ENCODE peak calls at places on chromosomes 1 and 21, in five cellular contexts. One of them, this sample, is unnamed.

GRCh38 chr1:36729716-36730510 is 247.2 kb upstream of the CSF3R start:
- DNase-seq in coronary artery: peak
- DNase-seq in Panc1: no peak
- DNase-seq in lower leg skin: peak
- DNase-seq in foreskin fibroblast: no peak
- DNase-seq in this sample: no peak

GRCh38 chr1:56799605-56800398 is 19.4 kb downstream of the FYB2 start:
- DNase-seq in coronary artery: no peak
- DNase-seq in Panc1: no peak
- DNase-seq in lower leg skin: no peak
- DNase-seq in foreskin fibroblast: no peak
- DNase-seq in this sample: peak

GRCh38 chr1:34346128-34346527 is 169.4 kb downstream of the C1orf94 start:
- DNase-seq in coronary artery: no peak
- DNase-seq in Panc1: no peak
- DNase-seq in lower leg skin: no peak
- DNase-seq in foreskin fibroblast: no peak
- DNase-seq in this sample: no peak

GRCh38 chr1:211893260-211893659 is 62.7 kb upstream of the LPGAT1 start:
- DNase-seq in coronary artery: no peak
- DNase-seq in Panc1: no peak
- DNase-seq in lower leg skin: no peak
- DNase-seq in foreskin fibroblast: no peak
- DNase-seq in this sample: no peak

GRCh38 chr1:240350910-240351331 is 259.2 kb downstream of the FMN2 start:
- DNase-seq in coronary artery: no peak
- DNase-seq in Panc1: no peak
- DNase-seq in lower leg skin: no peak
- DNase-seq in foreskin fibroblast: peak
- DNase-seq in this sample: peak

GRCh38 chr1:226679853-226680516 is 59.1 kb downstream of the ITPKB start:
- DNase-seq in coronary artery: peak
- DNase-seq in Panc1: no peak
- DNase-seq in lower leg skin: peak
- DNase-seq in foreskin fibroblast: peak
- DNase-seq in this sample: no peak

GRCh38 chr1:79322511-79323027 is 316.0 kb upstream of the ADGRL4 start:
- DNase-seq in coronary artery: no peak
- DNase-seq in Panc1: no peak
- DNase-seq in lower leg skin: no peak
- DNase-seq in foreskin fibroblast: peak
- DNase-seq in this sample: peak

GRCh38 chr1:239218296-239218695 is 168.1 kb upstream of the CHRM3 start:
- DNase-seq in coronary artery: no peak
- DNase-seq in Panc1: no peak
- DNase-seq in lower leg skin: no peak
- DNase-seq in foreskin fibroblast: no peak
- DNase-seq in this sample: no peak

GRCh38 chr1:78132174-78132972 is 86.6 kb downstream of the GIPC2 start:
- DNase-seq in coronary artery: no peak
- DNase-seq in Panc1: no peak
- DNase-seq in lower leg skin: no peak
- DNase-seq in foreskin fibroblast: no peak
- DNase-seq in this sample: no peak

GRCh38 chr1:244074559-244075171 is 23.6 kb downstream of the ZBTB18 start:
- DNase-seq in coronary artery: no peak
- DNase-seq in Panc1: no peak
- DNase-seq in lower leg skin: no peak
- DNase-seq in foreskin fibroblast: no peak
- DNase-seq in this sample: no peak

GRCh38 chr1:116193768-116194167 is 82.6 kb downstream of the MAB21L3 start:
- DNase-seq in coronary artery: no peak
- DNase-seq in Panc1: no peak
- DNase-seq in lower leg skin: no peak
- DNase-seq in foreskin fibroblast: no peak
- DNase-seq in this sample: no peak

GRCh38 chr1:21575351-21575942 is 66.2 kb downstream of the ALPL start:
- DNase-seq in coronary artery: no peak
- DNase-seq in Panc1: no peak
- DNase-seq in lower leg skin: no peak
- DNase-seq in foreskin fibroblast: no peak
- DNase-seq in this sample: no peak

GRCh38 chr1:95168638-95169411 is 51.7 kb downstream of the TLCD4 start:
- DNase-seq in coronary artery: no peak
- DNase-seq in Panc1: no peak
- DNase-seq in lower leg skin: no peak
- DNase-seq in foreskin fibroblast: no peak
- DNase-seq in this sample: no peak

GRCh38 chr1:4654764-4655673 is 610 bp downstream of the AJAP1 start:
- DNase-seq in coronary artery: no peak
- DNase-seq in Panc1: no peak
- DNase-seq in lower leg skin: no peak
- DNase-seq in foreskin fibroblast: no peak
- DNase-seq in this sample: no peak

GRCh38 chr1:98660941-98661543 is 479 bp upstream of the SNX7 start:
- DNase-seq in coronary artery: peak
- DNase-seq in Panc1: no peak
- DNase-seq in lower leg skin: no peak
- DNase-seq in foreskin fibroblast: peak
- DNase-seq in this sample: peak

GRCh38 chr1:114719424-114719787 is 2.8 kb upstream of the NRAS start:
- DNase-seq in coronary artery: no peak
- DNase-seq in Panc1: no peak
- DNase-seq in lower leg skin: no peak
- DNase-seq in foreskin fibroblast: no peak
- DNase-seq in this sample: peak

GRCh38 chr21:35336534-35336933 is 287.4 kb upstream of the RUNX1 start:
- DNase-seq in coronary artery: no peak
- DNase-seq in Panc1: no peak
- DNase-seq in lower leg skin: no peak
- DNase-seq in foreskin fibroblast: no peak
- DNase-seq in this sample: no peak

DNA sequence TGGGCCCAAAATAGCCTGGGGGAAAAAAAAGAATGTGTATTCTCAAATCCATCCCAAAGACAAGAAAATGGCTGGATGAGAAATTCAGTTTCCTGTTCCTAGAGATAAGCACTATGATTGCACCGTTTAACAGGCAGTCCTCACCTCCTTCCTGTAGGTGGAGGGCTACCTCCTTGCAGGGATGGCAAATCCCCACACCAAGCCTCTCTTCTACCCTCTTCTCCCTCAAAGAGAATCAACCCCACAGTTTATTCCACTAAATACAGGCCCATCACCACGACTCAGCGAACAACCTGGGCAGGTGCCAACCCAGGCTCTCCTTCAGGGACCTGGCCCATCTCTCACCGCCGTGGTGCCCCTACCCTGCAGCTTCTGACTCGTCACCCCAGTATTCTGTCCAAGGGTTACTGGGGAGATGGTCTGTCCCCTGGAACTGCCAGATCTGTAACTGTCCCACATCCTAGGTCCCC is 3.4 kb upstream of the CHD5 start:
- DNase-seq in coronary artery: no peak
- DNase-seq in Panc1: no peak
- DNase-seq in lower leg skin: no peak
- DNase-seq in foreskin fibroblast: no peak
- DNase-seq in this sample: no peak
- TF ChIP-seq CTCF in coronary artery: no peak
- TF ChIP-seq CTCF in Panc1: peak
- TF ChIP-seq CTCF in lower leg skin: no peak
- TF ChIP-seq CTCF in foreskin fibroblast: no peak
- TF ChIP-seq CTCF in this sample: no peak

GRCh38 chr1:201505505-201505893 is 1.4 kb downstream of the CSRP1 start:
- DNase-seq in coronary artery: no peak
- DNase-seq in Panc1: no peak
- DNase-seq in lower leg skin: no peak
- DNase-seq in foreskin fibroblast: peak
- DNase-seq in this sample: peak
- H3K4me3 ChIP-seq in coronary artery: peak
- H3K4me3 ChIP-seq in Panc1: peak
- H3K4me3 ChIP-seq in lower leg skin: no peak
- H3K4me3 ChIP-seq in foreskin fibroblast: peak
- H3K4me3 ChIP-seq in this sample: peak

DNA sequence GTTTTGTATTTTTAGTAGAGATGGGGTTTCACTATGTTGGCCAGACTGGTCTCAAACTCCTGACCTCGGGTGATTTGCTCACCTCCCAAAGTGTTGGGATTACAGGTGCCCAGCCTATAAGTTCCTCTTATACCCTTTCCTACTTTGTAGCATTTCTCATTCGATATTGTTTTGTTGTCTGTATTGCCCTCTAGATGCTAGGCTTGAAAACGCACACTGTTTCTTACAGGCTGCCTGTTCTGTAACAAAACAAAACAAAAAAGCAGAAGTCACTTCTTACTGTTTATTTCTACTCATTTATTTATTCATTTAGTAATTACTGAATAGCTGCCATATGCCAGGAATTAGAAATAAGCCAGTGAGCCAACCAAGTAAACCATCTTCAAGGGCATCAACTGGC is 136.9 kb upstream of the BMP8A start:
- DNase-seq in coronary artery: no peak
- DNase-seq in Panc1: no peak
- DNase-seq in lower leg skin: no peak
- DNase-seq in foreskin fibroblast: no peak
- DNase-seq in this sample: no peak
- TF ChIP-seq CTCF in coronary artery: no peak
- TF ChIP-seq CTCF in Panc1: peak
- TF ChIP-seq CTCF in lower leg skin: no peak
- TF ChIP-seq CTCF in foreskin fibroblast: no peak
- TF ChIP-seq CTCF in this sample: no peak

DNA sequence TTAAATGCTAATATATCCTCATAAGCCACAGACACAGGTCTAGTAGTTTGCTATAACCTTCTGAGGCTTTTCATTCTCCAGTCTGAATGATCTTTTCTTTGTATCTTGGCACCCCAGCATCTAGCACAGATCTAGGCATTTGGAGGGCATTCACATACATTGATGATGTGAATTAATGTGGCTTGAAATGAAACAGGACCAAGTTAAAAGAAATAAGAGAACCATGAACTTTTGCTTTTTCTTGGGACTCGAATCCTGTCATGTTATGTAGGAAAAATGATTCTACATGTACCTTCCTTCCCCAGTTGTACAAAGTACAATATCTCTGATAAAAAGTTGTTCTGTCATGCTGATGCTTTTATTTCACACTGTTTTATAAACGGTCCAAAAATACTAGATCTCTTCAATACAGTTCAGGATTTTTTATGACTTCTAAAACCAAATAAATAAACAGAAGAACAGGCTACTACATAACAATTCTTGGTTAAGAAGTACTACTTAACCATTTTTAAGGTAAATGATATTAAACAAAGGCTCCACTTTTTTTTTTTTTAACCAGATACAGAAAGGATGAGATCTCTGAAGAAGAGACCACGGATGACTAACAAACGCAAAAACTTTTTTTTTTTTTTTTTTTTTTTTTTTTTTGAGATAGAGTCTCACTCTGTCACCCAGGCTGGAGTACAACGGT is 3.0 kb downstream of the SORT1 start:
- DNase-seq in coronary artery: no peak
- DNase-seq in Panc1: no peak
- DNase-seq in lower leg skin: no peak
- DNase-seq in foreskin fibroblast: no peak
- DNase-seq in this sample: no peak
- H3K4me3 ChIP-seq in coronary artery: peak
- H3K4me3 ChIP-seq in Panc1: no peak
- H3K4me3 ChIP-seq in lower leg skin: no peak
- H3K4me3 ChIP-seq in foreskin fibroblast: no peak
- H3K4me3 ChIP-seq in this sample: no peak

DNA sequence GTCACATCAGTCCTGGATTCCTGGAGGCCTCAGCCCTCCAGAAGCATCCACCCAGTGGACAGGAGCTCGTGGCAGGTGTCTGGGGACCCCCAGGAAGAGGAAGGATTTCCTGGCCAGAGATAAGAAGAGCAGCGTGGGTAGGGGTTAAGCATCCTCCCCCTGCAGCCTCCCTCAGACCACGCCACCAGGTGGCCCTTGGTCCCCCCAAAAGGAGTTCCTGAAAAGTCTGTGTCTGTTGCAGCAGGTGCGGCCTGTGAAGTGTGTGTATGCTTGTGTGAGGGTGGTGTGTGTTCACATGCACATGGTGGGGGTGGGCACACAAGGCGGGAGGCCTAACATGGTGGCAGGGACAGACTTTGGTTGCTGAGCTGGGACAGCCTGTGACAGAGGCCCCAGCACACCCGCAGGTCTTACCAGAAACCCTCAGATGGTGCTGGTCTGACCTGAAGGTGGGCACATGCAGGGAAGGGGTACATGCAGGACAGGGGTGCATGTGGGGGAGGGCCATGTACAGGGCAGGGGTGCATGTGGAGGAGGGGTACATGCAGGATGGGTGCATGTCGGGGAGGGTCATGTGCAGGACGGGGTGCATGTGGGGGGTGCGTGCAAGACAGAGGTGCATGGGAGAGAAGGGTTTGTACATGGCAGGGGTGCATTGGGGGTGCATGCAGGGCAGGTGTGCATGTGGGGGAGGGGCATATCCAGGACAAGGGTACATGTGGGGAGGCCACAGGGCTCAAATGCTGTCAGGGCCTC is 18.2 kb upstream of the RUNX3 start:
- DNase-seq in coronary artery: no peak
- DNase-seq in Panc1: no peak
- DNase-seq in lower leg skin: no peak
- DNase-seq in foreskin fibroblast: no peak
- DNase-seq in this sample: no peak
- TF ChIP-seq CTCF in coronary artery: no peak
- TF ChIP-seq CTCF in Panc1: no peak
- TF ChIP-seq CTCF in lower leg skin: no peak
- TF ChIP-seq CTCF in foreskin fibroblast: no peak
- TF ChIP-seq CTCF in this sample: no peak

DNA sequence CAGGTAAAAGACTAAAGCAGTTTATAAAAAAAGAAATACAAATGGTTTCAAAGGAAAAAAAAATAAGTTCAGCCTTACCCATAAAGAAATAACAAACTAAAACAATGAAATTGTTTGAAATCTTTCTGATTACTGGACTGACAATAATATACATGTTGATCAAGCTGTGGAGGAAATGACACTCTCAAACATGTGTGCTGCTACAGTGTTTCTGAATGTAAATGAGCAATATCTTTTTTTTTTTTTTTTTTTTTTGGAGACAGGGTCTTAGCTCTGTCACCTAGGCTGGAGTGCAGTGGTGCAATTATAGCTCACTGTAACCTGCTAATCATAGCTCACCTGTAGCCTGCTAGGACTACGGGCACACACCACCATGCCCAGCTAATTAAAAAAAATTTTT is 6.5 kb downstream of the EPS15 start:
- DNase-seq in coronary artery: no peak
- DNase-seq in Panc1: no peak
- DNase-seq in lower leg skin: no peak
- DNase-seq in foreskin fibroblast: no peak
- DNase-seq in this sample: no peak
- H3K4me3 ChIP-seq in coronary artery: no peak
- H3K4me3 ChIP-seq in Panc1: no peak
- H3K4me3 ChIP-seq in lower leg skin: no peak
- H3K4me3 ChIP-seq in foreskin fibroblast: no peak
- H3K4me3 ChIP-seq in this sample: no peak

This sample was measured in bronchial epithelial cell.